ENCODE peak calls at places on chromosomes 3 and 15, in eight cellular contexts. F, X, N, W, E, C, O and L are unnamed samples.

GRCh38 chr3:159635047-159635641 is 353.5 kb upstream of the IL12A start:
- DNase-seq in F (peak), X (no peak), N (no peak), W (no peak), E (peak), C (peak), O (no peak), L (peak)

GRCh38 chr3:25277503-25277902 is 150.6 kb upstream of the RARB start:
- DNase-seq in F (no peak), X (no peak), N (no peak), W (no peak), E (no peak), C (no peak), O (no peak), L (no peak)

GRCh38 chr15:70528270-70528706 is 235.1 kb downstream of the UACA start:
- DNase-seq in F (no peak), X (peak), N (no peak), W (peak), E (peak), C (peak), O (no peak), L (no peak)

GRCh38 chr3:50167782-50168317 is 12.7 kb downstream of the SEMA3F start:
- DNase-seq in F (no peak), X (no peak), N (no peak), W (no peak), E (no peak), C (no peak), O (no peak), L (no peak)

GRCh38 chr15:59443341-59444081 is 5.5 kb downstream of the FAM81A start:
- DNase-seq in F (no peak), X (no peak), N (no peak), W (no peak), E (no peak), C (no peak), O (no peak), L (no peak)

GRCh38 chr3:39911465-39912309 is 102.3 kb downstream of the MYRIP start:
- DNase-seq in F (no peak), X (no peak), N (no peak), W (no peak), E (peak), C (no peak), O (no peak), L (peak)

GRCh38 chr3:140273542-140274195 is 338.7 kb downstream of the CLSTN2 start:
- DNase-seq in F (no peak), X (no peak), N (no peak), W (no peak), E (no peak), C (no peak), O (peak), L (peak)

GRCh38 chr3:101085752-101086151 is 92.5 kb upstream of the ABI3BP start:
- DNase-seq in F (no peak), X (no peak), N (no peak), W (no peak), E (no peak), C (no peak), O (no peak), L (no peak)

GRCh38 chr15:28885630-28886430 is at the start of gene APBA2:
- DNase-seq in F (peak), X (peak), N (no peak), W (no peak), E (peak), C (peak), O (no peak), L (peak)

GRCh38 chr3:89697321-89697916 is 590.0 kb downstream of the EPHA3 start:
- DNase-seq in F (no peak), X (peak), N (no peak), W (no peak), E (no peak), C (no peak), O (no peak), L (no peak)

GRCh38 chr3:116067275-116067674 is 378.0 kb downstream of the LSAMP start:
- DNase-seq in F (no peak), X (no peak), N (no peak), W (no peak), E (no peak), C (no peak), O (no peak), L (no peak)

GRCh38 chr3:62607287-62608029 is 234.1 kb upstream of the FEZF2 start:
- DNase-seq in F (no peak), X (no peak), N (peak), W (peak), E (peak), C (peak), O (no peak), L (peak)

GRCh38 chr3:30989266-30989799 is 94.9 kb upstream of the GADL1 start:
- DNase-seq in F (no peak), X (no peak), N (no peak), W (no peak), E (no peak), C (no peak), O (no peak), L (no peak)

GRCh38 chr3:158739661-158740060 is 7.4 kb upstream of the RARRES1 start:
- DNase-seq in F (no peak), X (no peak), N (no peak), W (no peak), E (no peak), C (no peak), O (no peak), L (no peak)

DNA sequence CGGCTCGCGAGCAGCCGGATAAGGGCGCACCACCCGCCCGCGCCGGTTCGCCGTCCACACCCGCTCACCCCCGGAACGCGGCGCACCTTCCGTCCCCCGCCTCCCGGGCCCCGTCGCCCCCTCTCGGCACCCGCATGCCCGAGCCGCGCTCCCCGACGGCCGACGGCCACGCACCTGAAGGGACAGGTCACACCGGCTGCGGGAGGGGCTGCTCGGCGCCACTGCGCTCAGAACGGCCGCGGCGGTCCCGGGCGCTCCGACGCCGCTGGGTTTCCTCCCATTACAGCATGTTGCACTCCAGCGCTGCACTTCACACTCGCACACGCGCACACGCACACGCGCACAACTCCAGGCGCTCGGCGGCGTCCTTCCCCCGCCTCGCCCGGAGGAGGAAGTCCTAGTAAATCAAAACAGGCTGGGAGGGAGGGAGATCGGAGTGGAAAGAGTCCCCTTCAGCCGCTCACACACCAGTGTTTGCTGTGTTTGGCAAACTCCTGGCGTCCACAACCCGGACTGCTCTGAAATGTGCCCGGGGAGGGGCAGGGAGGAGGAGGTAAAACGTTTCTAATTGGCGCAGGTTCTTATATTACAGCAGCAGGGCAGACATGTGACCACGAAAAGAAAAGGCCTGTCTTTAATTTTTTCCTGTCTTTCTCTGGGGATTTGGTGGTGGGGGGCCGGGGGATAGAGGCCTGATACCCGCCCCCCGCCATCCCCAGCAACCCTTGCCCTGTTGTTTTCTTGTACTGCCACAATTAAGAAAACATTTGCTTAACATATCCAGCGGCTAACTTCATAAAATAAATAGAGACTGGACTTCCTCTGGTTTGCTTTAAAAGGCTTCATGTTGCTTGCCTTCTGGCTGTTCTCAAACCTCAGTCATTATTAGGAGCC is 76.8 kb upstream of the VGLL4 start:
- DNase-seq in F (peak), X (peak), N (peak), W (peak), E (peak), C (peak), O (no peak), L (peak)
- H3K4me3 ChIP-seq in F (peak), X (peak), N (peak), W (peak), E (peak), C (peak), O (peak), L (peak)

GRCh38 chr3:195259564-195260285 is 11.2 kb downstream of the XXYLT1 start:
- DNase-seq in F (peak), X (peak), N (peak), W (peak), E (peak), C (peak), O (peak), L (peak)

GRCh38 chr3:195257454-195258448 is 13.2 kb downstream of the XXYLT1 start:
- DNase-seq in F (no peak), X (peak), N (no peak), W (no peak), E (no peak), C (peak), O (peak), L (no peak)

GRCh38 chr3:195256639-195257453 is 14.1 kb downstream of the XXYLT1 start:
- DNase-seq in F (no peak), X (peak), N (no peak), W (no peak), E (no peak), C (no peak), O (peak), L (no peak)

GRCh38 chr3:195259146-195259563 is 11.8 kb downstream of the XXYLT1 start:
- DNase-seq in F (peak), X (peak), N (peak), W (no peak), E (no peak), C (peak), O (no peak), L (peak)

DNA sequence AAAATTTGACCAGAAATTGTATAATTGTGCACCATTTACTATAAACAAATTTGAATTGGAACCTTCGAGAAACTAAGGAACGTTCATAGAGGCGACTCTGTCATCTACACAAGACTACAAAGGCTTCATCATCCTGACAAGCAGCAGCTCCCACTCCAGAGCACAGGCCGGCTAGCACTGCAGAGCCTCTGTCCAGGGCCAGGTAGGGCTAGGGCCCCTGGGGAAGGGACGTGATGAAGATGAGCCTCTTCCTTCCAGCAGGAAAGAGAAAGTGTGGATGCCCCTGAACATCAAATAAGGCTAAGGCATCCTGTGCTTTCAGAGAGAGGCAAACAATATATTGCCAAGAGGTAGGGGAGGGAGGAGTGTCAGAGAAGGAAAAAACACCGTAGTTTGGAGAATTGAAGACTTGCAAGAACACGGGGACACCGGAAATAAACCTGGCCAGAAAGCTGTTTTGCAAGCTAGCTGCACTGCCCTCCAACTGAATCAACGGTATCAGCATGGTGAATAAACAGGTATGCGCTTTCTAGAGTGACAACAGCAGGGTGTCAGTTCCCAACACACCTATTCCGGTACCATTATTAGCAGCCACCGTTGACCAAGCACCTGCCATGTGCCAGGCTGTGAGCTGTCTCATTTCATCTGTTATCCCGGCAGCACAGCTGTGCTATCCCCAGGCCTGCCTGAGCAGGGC is 12.4 kb downstream of the XXYLT1 start:
- DNase-seq in F (no peak), X (peak), N (no peak), W (no peak), E (no peak), C (no peak), O (peak), L (no peak)
- H3K4me3 ChIP-seq in F (no peak), X (no peak), N (peak), W (no peak), E (no peak), C (no peak), O (peak), L (no peak)

DNA sequence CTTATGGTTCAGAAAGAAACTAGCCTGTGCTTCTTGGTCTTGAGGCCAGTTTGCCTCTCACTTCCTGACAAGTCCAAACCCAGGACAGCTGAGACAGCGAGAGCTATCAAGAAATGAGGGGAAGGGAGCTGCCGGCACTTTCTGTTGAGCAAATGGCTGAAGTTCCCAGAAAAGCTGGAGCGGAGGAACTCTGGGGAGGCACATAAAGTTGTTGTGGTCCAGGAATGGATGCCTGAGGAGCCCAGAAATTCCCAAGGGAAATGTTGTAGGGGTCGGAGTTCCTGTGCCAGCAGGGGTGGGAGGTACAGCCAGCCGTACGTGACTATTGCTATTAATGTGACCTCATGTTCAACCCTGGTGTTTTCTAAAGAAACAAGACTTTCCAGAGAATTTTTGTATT is 98.8 kb upstream of the TNFAIP8L3 start:
- DNase-seq in F (no peak), X (no peak), N (no peak), W (no peak), E (peak), C (no peak), O (no peak), L (no peak)
- H3K4me3 ChIP-seq in F (no peak), X (no peak), N (no peak), W (no peak), E (no peak), C (no peak), O (no peak), L (no peak)

DNA sequence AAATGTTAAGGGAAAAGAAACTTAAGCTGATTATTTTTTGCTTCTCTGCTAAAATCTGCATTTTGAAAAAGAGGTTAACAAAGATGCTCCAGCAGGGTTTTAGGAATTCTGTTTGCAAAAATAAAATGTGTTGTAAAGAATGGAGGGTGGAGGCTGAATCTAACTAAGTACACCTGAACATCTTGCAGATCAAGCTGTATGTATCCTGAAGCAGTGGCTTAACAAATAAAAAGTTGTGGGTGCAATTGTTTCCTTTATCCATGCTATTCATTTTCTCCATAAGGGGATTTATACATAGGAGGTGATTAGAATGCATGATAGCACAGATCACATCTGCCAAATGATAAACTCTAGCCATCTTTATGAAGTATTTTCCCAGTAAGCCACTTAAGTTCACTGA is 466.3 kb downstream of the ERC2 start:
- DNase-seq in F (no peak), X (no peak), N (no peak), W (no peak), E (no peak), C (no peak), O (no peak), L (no peak)
- H3K4me3 ChIP-seq in F (no peak), X (no peak), N (no peak), W (no peak), E (no peak), C (no peak), O (no peak), L (no peak)

GRCh38 chr3:33218446-33219174 is at the start of gene SUSD5:
- DNase-seq in F (peak), X (no peak), N (no peak), W (no peak), E (peak), C (peak), O (no peak), L (peak)
- H3K4me3 ChIP-seq in F (peak), X (peak), N (peak), W (peak), E (peak), C (peak), O (peak), L (peak)